ENCODE peak calls at places on chromosomes 4 and X, in six cellular contexts. One of them, this sample, is unnamed.

GRCh38 chrX:152958524-152959465 is 35.1 kb downstream of the PNMA5 start:
- DNase-seq in sigmoid colon: peak
- DNase-seq in fibroblast of pulmonary artery: peak
- DNase-seq in H7: peak
- DNase-seq in fibroblast of the aortic adventitia: peak
- DNase-seq in heart left ventricle: peak
- DNase-seq in this sample: peak

GRCh38 chrX:107445146-107445545 is 4.3 kb upstream of the FRMPD3 start:
- DNase-seq in sigmoid colon: no peak
- DNase-seq in fibroblast of pulmonary artery: no peak
- DNase-seq in H7: no peak
- DNase-seq in fibroblast of the aortic adventitia: no peak
- DNase-seq in heart left ventricle: no peak
- DNase-seq in this sample: no peak

GRCh38 chr4:113157086-113157857 is 107.8 kb downstream of the ANK2 start:
- DNase-seq in sigmoid colon: no peak
- DNase-seq in fibroblast of pulmonary artery: no peak
- DNase-seq in H7: no peak
- DNase-seq in fibroblast of the aortic adventitia: no peak
- DNase-seq in heart left ventricle: no peak
- DNase-seq in this sample: no peak

GRCh38 chr4:75702919-75703411 is 21.4 kb upstream of the USO1 start:
- DNase-seq in sigmoid colon: no peak
- DNase-seq in fibroblast of pulmonary artery: no peak
- DNase-seq in H7: no peak
- DNase-seq in fibroblast of the aortic adventitia: no peak
- DNase-seq in heart left ventricle: no peak
- DNase-seq in this sample: peak

GRCh38 chrX:10079155-10079711 is 77.5 kb upstream of the CLCN4 start:
- DNase-seq in sigmoid colon: peak
- DNase-seq in fibroblast of pulmonary artery: peak
- DNase-seq in H7: no peak
- DNase-seq in fibroblast of the aortic adventitia: peak
- DNase-seq in heart left ventricle: no peak
- DNase-seq in this sample: no peak

GRCh38 chr4:180675368-180675675 is 1567.9 kb upstream of the TENM3 start:
- DNase-seq in sigmoid colon: no peak
- DNase-seq in fibroblast of pulmonary artery: no peak
- DNase-seq in H7: no peak
- DNase-seq in fibroblast of the aortic adventitia: no peak
- DNase-seq in heart left ventricle: no peak
- DNase-seq in this sample: no peak

GRCh38 chr4:21205821-21206531 is 505.7 kb downstream of the PACRGL start:
- DNase-seq in sigmoid colon: no peak
- DNase-seq in fibroblast of pulmonary artery: no peak
- DNase-seq in H7: no peak
- DNase-seq in fibroblast of the aortic adventitia: no peak
- DNase-seq in heart left ventricle: no peak
- DNase-seq in this sample: no peak

GRCh38 chrX:9144643-9145290 is 110.8 kb upstream of the FAM9B start:
- DNase-seq in sigmoid colon: no peak
- DNase-seq in fibroblast of pulmonary artery: peak
- DNase-seq in H7: no peak
- DNase-seq in fibroblast of the aortic adventitia: no peak
- DNase-seq in heart left ventricle: no peak
- DNase-seq in this sample: no peak

GRCh38 chrX:7787714-7788113 is 55.3 kb upstream of the VCX start:
- DNase-seq in sigmoid colon: no peak
- DNase-seq in fibroblast of pulmonary artery: no peak
- DNase-seq in H7: no peak
- DNase-seq in fibroblast of the aortic adventitia: no peak
- DNase-seq in heart left ventricle: no peak
- DNase-seq in this sample: no peak

GRCh38 chr4:175531405-175532091 is 280.5 kb downstream of the GPM6A start:
- DNase-seq in sigmoid colon: no peak
- DNase-seq in fibroblast of pulmonary artery: peak
- DNase-seq in H7: no peak
- DNase-seq in fibroblast of the aortic adventitia: peak
- DNase-seq in heart left ventricle: no peak
- DNase-seq in this sample: no peak

GRCh38 chr4:42083816-42084215 is 68.6 kb downstream of the BEND4 start:
- DNase-seq in sigmoid colon: no peak
- DNase-seq in fibroblast of pulmonary artery: no peak
- DNase-seq in H7: no peak
- DNase-seq in fibroblast of the aortic adventitia: no peak
- DNase-seq in heart left ventricle: no peak
- DNase-seq in this sample: no peak

GRCh38 chr4:182449960-182450359 is 206.8 kb downstream of the TENM3 start:
- DNase-seq in sigmoid colon: no peak
- DNase-seq in fibroblast of pulmonary artery: no peak
- DNase-seq in H7: no peak
- DNase-seq in fibroblast of the aortic adventitia: peak
- DNase-seq in heart left ventricle: no peak
- DNase-seq in this sample: no peak

GRCh38 chr4:182449186-182449880 is 206.1 kb downstream of the TENM3 start:
- DNase-seq in sigmoid colon: peak
- DNase-seq in fibroblast of pulmonary artery: peak
- DNase-seq in H7: no peak
- DNase-seq in fibroblast of the aortic adventitia: peak
- DNase-seq in heart left ventricle: no peak
- DNase-seq in this sample: no peak

GRCh38 chr4:182447938-182448280 is 204.7 kb downstream of the TENM3 start:
- DNase-seq in sigmoid colon: no peak
- DNase-seq in fibroblast of pulmonary artery: no peak
- DNase-seq in H7: no peak
- DNase-seq in fibroblast of the aortic adventitia: peak
- DNase-seq in heart left ventricle: no peak
- DNase-seq in this sample: no peak

GRCh38 chr4:182453830-182454229 is 210.6 kb downstream of the TENM3 start:
- DNase-seq in sigmoid colon: no peak
- DNase-seq in fibroblast of pulmonary artery: no peak
- DNase-seq in H7: no peak
- DNase-seq in fibroblast of the aortic adventitia: no peak
- DNase-seq in heart left ventricle: no peak
- DNase-seq in this sample: no peak

DNA sequence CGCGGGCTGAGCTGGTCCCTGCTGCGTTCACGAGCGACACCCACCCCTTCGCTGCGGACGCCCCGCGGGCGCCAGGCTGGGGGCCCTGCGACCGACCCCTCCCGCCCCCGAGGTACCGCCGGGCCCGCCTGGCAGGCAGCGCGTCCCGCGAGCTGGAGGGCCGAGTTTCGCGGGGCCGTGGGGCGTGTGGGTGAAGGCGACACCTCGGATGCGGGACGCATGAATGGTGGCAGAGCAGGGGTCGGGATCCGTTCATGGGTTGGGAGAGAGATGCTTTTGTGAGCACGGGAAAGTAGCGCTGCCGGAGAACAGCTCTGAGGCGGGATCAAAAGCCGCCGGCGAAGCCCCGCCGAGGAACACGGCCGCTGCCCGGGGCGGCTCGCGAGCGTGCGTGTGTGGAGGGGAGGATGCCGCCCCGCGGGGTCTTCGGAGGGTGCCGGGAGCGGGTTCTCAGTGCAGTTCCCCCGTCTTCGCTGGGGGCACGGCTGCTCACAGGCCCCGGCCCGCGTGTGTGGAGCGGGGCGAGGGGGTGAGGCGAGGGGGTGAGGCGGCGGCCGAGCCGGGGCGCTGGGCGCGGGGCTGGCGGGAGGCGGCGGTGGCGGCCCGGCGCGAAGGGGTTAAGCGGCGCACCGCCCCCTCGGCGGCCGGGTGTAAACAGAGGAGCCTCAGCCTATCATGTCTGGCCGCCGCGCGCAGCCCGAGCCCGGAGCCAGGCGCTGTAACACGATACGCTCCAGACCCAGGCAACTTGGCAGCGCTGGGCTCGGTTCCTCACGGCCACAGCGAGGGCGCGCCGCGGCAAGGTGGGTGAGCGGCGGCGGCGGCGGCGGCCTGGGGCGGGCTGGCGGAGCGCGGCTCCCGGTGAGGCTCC is 205.3 kb downstream of the TENM3 start:
- DNase-seq in sigmoid colon: peak
- DNase-seq in fibroblast of pulmonary artery: peak
- DNase-seq in H7: peak
- DNase-seq in fibroblast of the aortic adventitia: peak
- DNase-seq in heart left ventricle: peak
- DNase-seq in this sample: peak
- H3K4me3 ChIP-seq in sigmoid colon: peak
- H3K4me3 ChIP-seq in fibroblast of pulmonary artery: peak
- H3K4me3 ChIP-seq in H7: peak
- H3K4me3 ChIP-seq in fibroblast of the aortic adventitia: peak
- H3K4me3 ChIP-seq in heart left ventricle: peak
- H3K4me3 ChIP-seq in this sample: peak

DNA sequence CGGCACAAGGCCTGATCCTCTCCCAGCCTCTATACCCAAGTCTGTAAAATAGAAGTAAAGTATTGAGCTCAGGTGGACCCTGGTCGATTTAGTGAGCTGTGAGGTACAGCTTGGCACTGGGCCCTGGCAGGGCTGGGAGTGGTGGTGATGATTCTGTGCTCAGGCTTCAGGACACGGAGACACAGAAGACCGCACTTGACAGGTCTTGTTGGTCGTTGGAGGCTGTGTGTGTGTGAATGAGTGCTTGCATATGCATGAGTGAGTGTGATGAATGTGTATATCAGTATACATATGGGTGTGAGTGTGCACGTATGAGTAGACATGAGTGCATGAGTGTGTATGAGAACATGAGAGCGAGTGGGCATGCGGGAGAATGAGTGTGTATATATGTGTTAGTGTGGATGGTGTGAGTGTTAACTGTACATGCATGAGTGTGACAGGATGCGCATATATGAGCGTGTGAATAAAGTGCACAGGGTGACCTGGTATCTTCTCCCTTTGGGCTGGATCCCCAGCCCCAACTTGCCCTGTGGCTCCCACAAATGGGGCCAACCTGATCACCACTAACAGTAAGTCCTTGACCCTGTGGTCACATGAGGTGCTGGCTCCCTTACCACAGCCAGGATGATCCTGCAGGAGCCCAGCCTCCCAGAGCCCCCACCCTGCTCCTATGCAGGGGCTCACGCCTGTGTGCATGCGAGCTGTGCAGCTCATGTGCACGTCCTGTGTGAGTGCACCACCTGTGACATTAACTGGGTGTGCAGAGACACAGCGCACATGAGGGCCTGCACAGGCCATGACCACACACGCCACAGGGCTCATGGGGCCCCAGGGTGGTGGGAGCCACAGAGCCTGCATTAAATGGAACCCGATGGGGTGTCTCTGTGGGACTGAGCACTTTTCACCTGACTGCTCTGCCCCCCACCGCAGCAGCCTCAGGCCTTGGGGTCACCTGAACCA is 20.8 kb downstream of the SH3BP2 start:
- DNase-seq in sigmoid colon: no peak
- DNase-seq in fibroblast of pulmonary artery: no peak
- DNase-seq in H7: no peak
- DNase-seq in fibroblast of the aortic adventitia: no peak
- DNase-seq in heart left ventricle: no peak
- DNase-seq in this sample: no peak
- H3K4me3 ChIP-seq in sigmoid colon: peak
- H3K4me3 ChIP-seq in fibroblast of pulmonary artery: no peak
- H3K4me3 ChIP-seq in H7: no peak
- H3K4me3 ChIP-seq in fibroblast of the aortic adventitia: no peak
- H3K4me3 ChIP-seq in heart left ventricle: peak
- H3K4me3 ChIP-seq in this sample: peak

DNA sequence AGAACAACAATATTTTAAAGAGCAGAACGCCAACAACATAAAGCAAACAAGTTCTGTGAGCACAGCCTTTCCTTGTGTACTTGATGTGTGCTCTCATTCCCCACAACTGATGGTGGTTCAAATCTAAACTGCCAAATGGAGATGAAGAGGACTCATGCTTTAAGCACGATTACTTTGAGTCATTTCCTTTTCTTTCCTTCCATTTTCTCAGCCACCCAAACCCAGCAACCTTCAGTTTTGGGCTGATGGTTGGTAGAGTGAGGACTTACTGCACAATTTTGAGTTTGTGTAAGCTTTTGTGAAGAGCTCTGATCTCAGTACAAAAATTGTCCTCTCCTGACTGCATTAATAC is 1.7 kb downstream of the NSD2 start:
- DNase-seq in sigmoid colon: no peak
- DNase-seq in fibroblast of pulmonary artery: peak
- DNase-seq in H7: no peak
- DNase-seq in fibroblast of the aortic adventitia: peak
- DNase-seq in heart left ventricle: no peak
- DNase-seq in this sample: no peak
- H3K4me3 ChIP-seq in sigmoid colon: no peak
- H3K4me3 ChIP-seq in fibroblast of pulmonary artery: peak
- H3K4me3 ChIP-seq in H7: no peak
- H3K4me3 ChIP-seq in fibroblast of the aortic adventitia: peak
- H3K4me3 ChIP-seq in heart left ventricle: no peak
- H3K4me3 ChIP-seq in this sample: no peak

GRCh38 chr4:4504783-4505182 is 37.1 kb downstream of the STX18 start:
- DNase-seq in sigmoid colon: no peak
- DNase-seq in fibroblast of pulmonary artery: no peak
- DNase-seq in H7: no peak
- DNase-seq in fibroblast of the aortic adventitia: no peak
- DNase-seq in heart left ventricle: no peak
- DNase-seq in this sample: no peak

GRCh38 chr4:4506961-4507360 is 34.9 kb downstream of the STX18 start:
- DNase-seq in sigmoid colon: peak
- DNase-seq in fibroblast of pulmonary artery: peak
- DNase-seq in H7: no peak
- DNase-seq in fibroblast of the aortic adventitia: peak
- DNase-seq in heart left ventricle: no peak
- DNase-seq in this sample: peak

GRCh38 chr4:4499438-4500123 is 42.3 kb downstream of the STX18 start:
- DNase-seq in sigmoid colon: no peak
- DNase-seq in fibroblast of pulmonary artery: no peak
- DNase-seq in H7: no peak
- DNase-seq in fibroblast of the aortic adventitia: no peak
- DNase-seq in heart left ventricle: no peak
- DNase-seq in this sample: no peak

GRCh38 chr4:4501678-4502077 is 40.2 kb downstream of the STX18 start:
- DNase-seq in sigmoid colon: no peak
- DNase-seq in fibroblast of pulmonary artery: no peak
- DNase-seq in H7: no peak
- DNase-seq in fibroblast of the aortic adventitia: no peak
- DNase-seq in heart left ventricle: no peak
- DNase-seq in this sample: no peak

DNA sequence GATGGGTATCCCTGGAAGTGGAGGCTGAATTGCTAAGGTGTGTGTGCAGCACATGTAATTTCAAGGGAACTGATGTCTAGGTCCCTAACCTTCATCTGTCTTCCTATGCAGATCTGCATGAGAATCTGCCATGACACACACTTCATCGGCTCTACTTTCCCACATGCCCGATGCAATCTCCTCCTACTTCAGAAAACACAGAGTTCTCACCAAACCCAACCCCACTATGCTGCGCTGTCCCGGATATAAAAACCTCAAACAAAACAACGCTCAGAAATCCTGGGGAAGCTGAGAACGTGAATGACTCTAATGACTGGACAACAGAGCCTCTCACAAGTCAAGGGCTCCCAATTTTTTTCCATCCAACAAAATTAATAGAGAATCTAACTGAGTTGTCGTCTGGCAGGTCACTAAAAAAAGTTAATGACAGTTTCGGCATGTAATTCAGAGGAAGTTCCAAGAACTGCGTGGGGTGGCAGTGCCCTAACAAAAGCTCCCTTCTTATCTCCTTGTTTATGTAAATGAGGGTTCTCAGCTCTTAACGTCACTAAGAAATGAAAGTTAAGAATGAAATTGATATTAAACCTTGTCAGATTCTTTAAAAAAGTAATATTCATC is 39.0 kb downstream of the STX18 start:
- DNase-seq in sigmoid colon: no peak
- DNase-seq in fibroblast of pulmonary artery: peak
- DNase-seq in H7: no peak
- DNase-seq in fibroblast of the aortic adventitia: no peak
- DNase-seq in heart left ventricle: no peak
- DNase-seq in this sample: no peak
- H3K4me3 ChIP-seq in sigmoid colon: no peak
- H3K4me3 ChIP-seq in fibroblast of pulmonary artery: peak
- H3K4me3 ChIP-seq in H7: no peak
- H3K4me3 ChIP-seq in fibroblast of the aortic adventitia: no peak
- H3K4me3 ChIP-seq in heart left ventricle: no peak
- H3K4me3 ChIP-seq in this sample: no peak

This sample was measured in transverse colon.